ENCODE peak calls at places on chromosome X, in seven cellular contexts. A is neural progenitor cell, X is colonic mucosa, O is A549, K is AG10803, V is mammary epithelial cell, C is fibroblast of the aortic adventitia. U is an unnamed sample.

GRCh38 chrX:3939967-3940610 is 226.6 kb upstream of the PRKX start:
- DNase-seq in A (peak; percentile 41), V (peak; percentile 21), K (peak; percentile 5), X (no peak), O (peak; percentile 11), C (peak; percentile 36), U (no peak)

GRCh38 chrX:136646602-136647239 is 1.2 kb upstream of the CD40LG start:
- DNase-seq in O (no peak), C (no peak), A (no peak), K (no peak), V (no peak), X (no peak), U (peak; percentile 84)

GRCh38 chrX:48835524-48836329 is at the start of gene PCSK1N:
- DNase-seq in X (no peak), O (peak; percentile 59), V (peak; percentile 28), K (no peak), C (no peak), A (peak; percentile 51), U (peak; percentile 36)

GRCh38 chrX:151228935-151229334 is 52.6 kb downstream of the GPR50 start:
- DNase-seq in X (no peak), V (peak; percentile 51), A (no peak), O (no peak), C (no peak), K (no peak), U (no peak)

GRCh38 chrX:137926090-137926489 is 360.2 kb downstream of the ZIC3 start:
- DNase-seq in A (peak; percentile 47), C (no peak), X (no peak), V (no peak), O (peak; percentile 6), K (no peak), U (no peak)

GRCh38 chrX:131746491-131746968 is 202.7 kb downstream of the OR13H1 start:
- DNase-seq in V (peak; percentile 79), C (peak; percentile 96), A (no peak), X (peak; percentile 91), O (peak; percentile 92), K (no peak), U (no peak)

GRCh38 chrX:48683411-48683982 is at the start of gene WAS:
- DNase-seq in V (no peak), C (no peak), X (no peak), A (no peak), K (no peak), O (no peak), U (peak; percentile 74)

GRCh38 chrX:47179221-47179927 is 14.3 kb upstream of the UBA1 start:
- DNase-seq in O (no peak), C (peak; percentile 23), K (peak; percentile 60), V (peak; percentile 77), X (no peak), A (no peak), U (no peak)

GRCh38 chrX:48897621-48898306 is at the start of the genes PQBP1 and TIMM17B:
- DNase-seq in K (peak; percentile 96), O (peak; percentile 98), V (peak; percentile 94), C (peak; percentile 96), A (peak; percentile 96), X (peak; percentile 89), U (peak; percentile 91)

GRCh38 chrX:3066555-3066954 is 25.3 kb downstream of the ARSF start:
- DNase-seq in K (peak; percentile 2), X (no peak), A (peak; percentile 7), C (peak; percentile 0), O (no peak), V (peak; percentile 12), U (no peak)

GRCh38 chrX:11351375-11352295 is 58.4 kb downstream of the AMELX start:
- DNase-seq in K (peak; percentile 77), V (peak; percentile 9), C (peak; percentile 72), A (no peak), O (no peak), X (peak; percentile 27), U (no peak)

GRCh38 chrX:102976290-102976689 is 39.2 kb downstream of the RAB40AL start:
- DNase-seq in C (peak; percentile 50), K (peak; percentile 61), X (no peak), O (no peak), A (no peak), V (peak; percentile 42), U (no peak)

GRCh38 chrX:19563327-19563726 is 48.0 kb upstream of the MAP3K15 start:
- DNase-seq in K (no peak), V (no peak), O (no peak), X (no peak), C (no peak), A (no peak), U (no peak)

GRCh38 chrX:126770179-126770578 is 49.4 kb upstream of the PRR32 start:
- DNase-seq in V (peak; percentile 1), K (no peak), A (peak; percentile 42), C (no peak), X (no peak), O (peak; percentile 27), U (no peak)

GRCh38 chrX:129496625-129497024 is 26.7 kb downstream of the SMARCA1 start:
- DNase-seq in X (no peak), O (no peak), V (no peak), C (peak; percentile 46), K (peak; percentile 36), A (no peak), U (no peak)

GRCh38 chrX:41473936-41474725 is 27.0 kb downstream of the NYX start:
- DNase-seq in O (no peak), X (no peak), A (no peak), V (no peak), K (no peak), C (no peak), U (no peak)

GRCh38 chrX:68584221-68584620 is 63.2 kb upstream of the STARD8 start:
- DNase-seq in X (no peak), C (no peak), O (no peak), A (no peak), K (no peak), V (no peak), U (no peak)
- TF ChIP-seq CTCF in X (no peak), C (no peak), O (no peak), A (no peak), K (no peak), V (no peak), U (no peak)

GRCh38 chrX:79159800-79160199 is 15.3 kb downstream of the GPR174 start:
- DNase-seq in V (no peak), X (no peak), K (no peak), O (no peak), C (no peak), A (no peak), U (no peak)

GRCh38 chrX:79153348-79153747 is 8.9 kb downstream of the GPR174 start:
- DNase-seq in O (no peak), A (no peak), C (no peak), V (no peak), K (no peak), X (no peak), U (no peak)

GRCh38 chrX:79156818-79157217 is 12.3 kb downstream of the GPR174 start:
- DNase-seq in C (no peak), K (no peak), V (no peak), A (no peak), X (no peak), O (no peak), U (no peak)

GRCh38 chrX:79154612-79155358 is 10.3 kb downstream of the GPR174 start:
- DNase-seq in A (no peak), X (no peak), K (no peak), C (no peak), V (no peak), O (no peak), U (no peak)
- TF ChIP-seq CTCF in A (no peak), X (no peak), K (no peak), C (no peak), V (no peak), O (no peak), U (no peak)

GRCh38 chrX:114338870-114339269 is 245.0 kb upstream of the HTR2C start:
- DNase-seq in X (no peak), K (no peak), C (no peak), V (no peak), A (no peak), O (no peak), U (no peak)

DNA sequence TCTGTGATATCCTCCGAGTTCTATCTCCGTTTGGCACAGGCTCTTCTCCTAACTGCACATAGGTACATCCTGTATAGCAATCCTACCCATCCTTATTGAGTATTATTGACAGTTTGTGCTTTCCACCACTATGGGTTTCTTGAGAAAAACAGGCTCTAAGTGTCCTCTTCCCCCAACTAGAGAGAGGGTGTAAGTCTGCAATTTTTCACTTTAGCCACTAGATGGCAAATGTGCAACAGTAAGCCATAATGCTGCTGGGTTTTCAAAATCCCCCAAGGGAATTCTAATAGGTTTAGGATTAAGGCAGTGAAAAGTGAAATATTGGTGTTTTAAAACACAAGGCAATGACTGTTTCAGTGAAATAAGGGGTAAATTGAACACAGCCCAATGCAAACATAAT is 239.1 kb upstream of the HTR2C start:
- DNase-seq in V (peak; percentile 16), K (peak; percentile 36), X (no peak), A (peak; percentile 77), O (peak; percentile 25), C (peak; percentile 51), U (no peak)
- TF ChIP-seq CTCF in V (peak; percentile 78), K (peak; percentile 68), X (peak; percentile 71), A (peak; percentile 90), O (peak; percentile 46), C (peak; percentile 77), U (no peak)

DNA sequence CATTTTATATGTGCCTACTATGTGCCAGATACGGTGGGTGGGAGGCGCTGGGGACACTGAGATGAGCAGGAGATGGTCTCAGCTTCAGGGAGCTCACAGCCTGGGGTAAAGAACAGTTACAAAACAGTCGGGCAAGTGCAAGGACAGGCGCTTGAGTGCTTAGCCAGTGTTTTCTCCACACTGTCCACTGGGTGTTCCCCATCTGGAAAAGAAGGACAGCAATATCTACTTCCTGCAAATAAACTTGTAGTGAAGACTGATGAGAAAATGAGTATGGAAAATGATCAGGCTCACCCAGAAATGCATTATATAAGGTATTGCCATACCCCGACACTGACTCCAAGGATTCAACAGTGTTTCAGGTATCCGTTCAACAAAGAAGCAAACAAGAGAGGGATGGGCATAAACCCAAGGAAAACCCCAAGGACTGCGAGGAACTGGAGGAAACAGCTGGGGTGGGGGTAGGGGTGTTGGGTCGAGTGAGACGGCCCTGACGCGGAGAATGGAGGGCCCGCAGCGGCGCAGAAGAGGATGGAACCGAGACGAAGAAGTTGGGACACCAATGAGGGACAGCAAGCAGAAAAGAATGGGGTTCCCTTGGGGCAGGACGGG is 805 bp downstream of the TMEM185A start:
- DNase-seq in C (peak; percentile 64), A (no peak), X (no peak), V (peak; percentile 18), O (peak; percentile 49), K (peak; percentile 61), U (no peak)
- TF ChIP-seq CTCF in C (peak; percentile 42), A (no peak), X (no peak), V (peak; percentile 7), O (no peak), K (peak; percentile 48), U (no peak)

GRCh38 chrX:68599256-68600152 is 48.0 kb upstream of the STARD8 start:
- DNase-seq in X (no peak), A (no peak), C (peak; percentile 21), O (peak; percentile 9), V (no peak), K (peak; percentile 2), U (peak; percentile 14)
- TF ChIP-seq CTCF in X (peak; percentile 69), A (peak; percentile 57), C (peak; percentile 85), O (peak; percentile 14), V (peak; percentile 61), K (peak; percentile 72), U (peak; percentile 47)